ENCODE peak calls at places on chromosomes 12 and 14, in six cellular contexts. One of them, this sample, is unnamed.

GRCh38 chr12:51349026-51349425 is 2.5 kb upstream of the CELA1 start:
- DNase-seq in T-helper 9 cell: no peak
- DNase-seq in T-cell: no peak
- DNase-seq in stimulated activated CD4-positive, alpha-beta T cell treated with anti-CD3 and anti-CD28 coated beads, Interleukin-4, amount 100 ng/mL, for 1 hour: no peak
- DNase-seq in EH: peak
- DNase-seq in activated CD4-positive, alpha-beta T cell treated with anti-CD3 and anti-CD28 coated beads for 24 hours: no peak
- DNase-seq in this sample: no peak

GRCh38 chr14:104284107-104284592 is 145.8 kb downstream of the KIF26A start:
- DNase-seq in T-helper 9 cell: no peak
- DNase-seq in T-cell: no peak
- DNase-seq in stimulated activated CD4-positive, alpha-beta T cell treated with anti-CD3 and anti-CD28 coated beads, Interleukin-4, amount 100 ng/mL, for 1 hour: no peak
- DNase-seq in EH: no peak
- DNase-seq in activated CD4-positive, alpha-beta T cell treated with anti-CD3 and anti-CD28 coated beads for 24 hours: no peak
- DNase-seq in this sample: no peak

GRCh38 chr12:67394600-67394999 is 125.4 kb downstream of the CAND1 start:
- DNase-seq in T-helper 9 cell: no peak
- DNase-seq in T-cell: no peak
- DNase-seq in stimulated activated CD4-positive, alpha-beta T cell treated with anti-CD3 and anti-CD28 coated beads, Interleukin-4, amount 100 ng/mL, for 1 hour: no peak
- DNase-seq in EH: peak
- DNase-seq in activated CD4-positive, alpha-beta T cell treated with anti-CD3 and anti-CD28 coated beads for 24 hours: no peak
- DNase-seq in this sample: no peak

GRCh38 chr12:68746572-68747180 is 700 bp downstream of the SLC35E3 start:
- DNase-seq in T-helper 9 cell: peak
- DNase-seq in T-cell: no peak
- DNase-seq in stimulated activated CD4-positive, alpha-beta T cell treated with anti-CD3 and anti-CD28 coated beads, Interleukin-4, amount 100 ng/mL, for 1 hour: peak
- DNase-seq in EH: peak
- DNase-seq in activated CD4-positive, alpha-beta T cell treated with anti-CD3 and anti-CD28 coated beads for 24 hours: no peak
- DNase-seq in this sample: peak

GRCh38 chr14:99327458-99328250 is 55.7 kb upstream of the BCL11B start:
- DNase-seq in T-helper 9 cell: no peak
- DNase-seq in T-cell: no peak
- DNase-seq in stimulated activated CD4-positive, alpha-beta T cell treated with anti-CD3 and anti-CD28 coated beads, Interleukin-4, amount 100 ng/mL, for 1 hour: no peak
- DNase-seq in EH: peak
- DNase-seq in activated CD4-positive, alpha-beta T cell treated with anti-CD3 and anti-CD28 coated beads for 24 hours: no peak
- DNase-seq in this sample: no peak

GRCh38 chr14:38755036-38755435 is 348.0 kb downstream of the SEC23A start:
- DNase-seq in T-helper 9 cell: no peak
- DNase-seq in T-cell: no peak
- DNase-seq in stimulated activated CD4-positive, alpha-beta T cell treated with anti-CD3 and anti-CD28 coated beads, Interleukin-4, amount 100 ng/mL, for 1 hour: no peak
- DNase-seq in EH: peak
- DNase-seq in activated CD4-positive, alpha-beta T cell treated with anti-CD3 and anti-CD28 coated beads for 24 hours: no peak
- DNase-seq in this sample: no peak

GRCh38 chr14:101466456-101467180 is 94.7 kb upstream of the DIO3 start:
- DNase-seq in T-helper 9 cell: no peak
- DNase-seq in T-cell: no peak
- DNase-seq in stimulated activated CD4-positive, alpha-beta T cell treated with anti-CD3 and anti-CD28 coated beads, Interleukin-4, amount 100 ng/mL, for 1 hour: no peak
- DNase-seq in EH: no peak
- DNase-seq in activated CD4-positive, alpha-beta T cell treated with anti-CD3 and anti-CD28 coated beads for 24 hours: no peak
- DNase-seq in this sample: no peak

GRCh38 chr14:58901826-58902225 is 264.1 kb downstream of the DACT1 start:
- DNase-seq in T-helper 9 cell: no peak
- DNase-seq in T-cell: no peak
- DNase-seq in stimulated activated CD4-positive, alpha-beta T cell treated with anti-CD3 and anti-CD28 coated beads, Interleukin-4, amount 100 ng/mL, for 1 hour: no peak
- DNase-seq in EH: peak
- DNase-seq in activated CD4-positive, alpha-beta T cell treated with anti-CD3 and anti-CD28 coated beads for 24 hours: no peak
- DNase-seq in this sample: no peak

GRCh38 chr12:39464976-39465375 is 22.1 kb upstream of the KIF21A start:
- DNase-seq in T-helper 9 cell: no peak
- DNase-seq in T-cell: no peak
- DNase-seq in stimulated activated CD4-positive, alpha-beta T cell treated with anti-CD3 and anti-CD28 coated beads, Interleukin-4, amount 100 ng/mL, for 1 hour: no peak
- DNase-seq in EH: no peak
- DNase-seq in activated CD4-positive, alpha-beta T cell treated with anti-CD3 and anti-CD28 coated beads for 24 hours: no peak
- DNase-seq in this sample: no peak

GRCh38 chr12:11739980-11740379 is 90.5 kb downstream of the ETV6 start:
- DNase-seq in T-helper 9 cell: no peak
- DNase-seq in T-cell: no peak
- DNase-seq in stimulated activated CD4-positive, alpha-beta T cell treated with anti-CD3 and anti-CD28 coated beads, Interleukin-4, amount 100 ng/mL, for 1 hour: no peak
- DNase-seq in EH: no peak
- DNase-seq in activated CD4-positive, alpha-beta T cell treated with anti-CD3 and anti-CD28 coated beads for 24 hours: no peak
- DNase-seq in this sample: no peak

GRCh38 chr14:92728781-92729364 is 19.6 kb downstream of the LGMN start:
- DNase-seq in T-helper 9 cell: no peak
- DNase-seq in T-cell: no peak
- DNase-seq in stimulated activated CD4-positive, alpha-beta T cell treated with anti-CD3 and anti-CD28 coated beads, Interleukin-4, amount 100 ng/mL, for 1 hour: peak
- DNase-seq in EH: no peak
- DNase-seq in activated CD4-positive, alpha-beta T cell treated with anti-CD3 and anti-CD28 coated beads for 24 hours: no peak
- DNase-seq in this sample: no peak

GRCh38 chr14:36604757-36605505 is 22.5 kb upstream of the NKX2-8 start:
- DNase-seq in T-helper 9 cell: no peak
- DNase-seq in T-cell: no peak
- DNase-seq in stimulated activated CD4-positive, alpha-beta T cell treated with anti-CD3 and anti-CD28 coated beads, Interleukin-4, amount 100 ng/mL, for 1 hour: no peak
- DNase-seq in EH: peak
- DNase-seq in activated CD4-positive, alpha-beta T cell treated with anti-CD3 and anti-CD28 coated beads for 24 hours: peak
- DNase-seq in this sample: no peak

GRCh38 chr12:44960856-44961255 is 84.7 kb upstream of the NELL2 start:
- DNase-seq in T-helper 9 cell: no peak
- DNase-seq in T-cell: no peak
- DNase-seq in stimulated activated CD4-positive, alpha-beta T cell treated with anti-CD3 and anti-CD28 coated beads, Interleukin-4, amount 100 ng/mL, for 1 hour: no peak
- DNase-seq in EH: no peak
- DNase-seq in activated CD4-positive, alpha-beta T cell treated with anti-CD3 and anti-CD28 coated beads for 24 hours: no peak
- DNase-seq in this sample: no peak

GRCh38 chr14:100281286-100282082 is 24.8 kb downstream of the SLC25A29 start:
- DNase-seq in T-helper 9 cell: no peak
- DNase-seq in T-cell: no peak
- DNase-seq in stimulated activated CD4-positive, alpha-beta T cell treated with anti-CD3 and anti-CD28 coated beads, Interleukin-4, amount 100 ng/mL, for 1 hour: no peak
- DNase-seq in EH: no peak
- DNase-seq in activated CD4-positive, alpha-beta T cell treated with anti-CD3 and anti-CD28 coated beads for 24 hours: no peak
- DNase-seq in this sample: no peak

GRCh38 chr12:27936196-27936595 is 36.3 kb downstream of the PTHLH start:
- DNase-seq in T-helper 9 cell: no peak
- DNase-seq in T-cell: no peak
- DNase-seq in stimulated activated CD4-positive, alpha-beta T cell treated with anti-CD3 and anti-CD28 coated beads, Interleukin-4, amount 100 ng/mL, for 1 hour: no peak
- DNase-seq in EH: no peak
- DNase-seq in activated CD4-positive, alpha-beta T cell treated with anti-CD3 and anti-CD28 coated beads for 24 hours: no peak
- DNase-seq in this sample: no peak

GRCh38 chr12:7709969-7710368 is 1.3 kb upstream of the DPPA3 start:
- DNase-seq in T-helper 9 cell: no peak
- DNase-seq in T-cell: no peak
- DNase-seq in stimulated activated CD4-positive, alpha-beta T cell treated with anti-CD3 and anti-CD28 coated beads, Interleukin-4, amount 100 ng/mL, for 1 hour: no peak
- DNase-seq in EH: no peak
- DNase-seq in activated CD4-positive, alpha-beta T cell treated with anti-CD3 and anti-CD28 coated beads for 24 hours: no peak
- DNase-seq in this sample: no peak

GRCh38 chr12:52517888-52518287 is 2.3 kb downstream of the KRT5 start:
- DNase-seq in T-helper 9 cell: no peak
- DNase-seq in T-cell: no peak
- DNase-seq in stimulated activated CD4-positive, alpha-beta T cell treated with anti-CD3 and anti-CD28 coated beads, Interleukin-4, amount 100 ng/mL, for 1 hour: no peak
- DNase-seq in EH: no peak
- DNase-seq in activated CD4-positive, alpha-beta T cell treated with anti-CD3 and anti-CD28 coated beads for 24 hours: no peak
- DNase-seq in this sample: no peak

GRCh38 chr12:99911076-99911475 is 73.7 kb downstream of the ANKS1B start:
- DNase-seq in T-helper 9 cell: no peak
- DNase-seq in T-cell: no peak
- DNase-seq in stimulated activated CD4-positive, alpha-beta T cell treated with anti-CD3 and anti-CD28 coated beads, Interleukin-4, amount 100 ng/mL, for 1 hour: no peak
- DNase-seq in EH: peak
- DNase-seq in activated CD4-positive, alpha-beta T cell treated with anti-CD3 and anti-CD28 coated beads for 24 hours: no peak
- DNase-seq in this sample: no peak

GRCh38 chr14:69268223-69268622 is 8.3 kb downstream of the GALNT16 start:
- DNase-seq in T-helper 9 cell: no peak
- DNase-seq in T-cell: no peak
- DNase-seq in stimulated activated CD4-positive, alpha-beta T cell treated with anti-CD3 and anti-CD28 coated beads, Interleukin-4, amount 100 ng/mL, for 1 hour: no peak
- DNase-seq in EH: peak
- DNase-seq in activated CD4-positive, alpha-beta T cell treated with anti-CD3 and anti-CD28 coated beads for 24 hours: no peak
- DNase-seq in this sample: no peak

GRCh38 chr12:50101663-50102062 is 2.1 kb upstream of the GPD1 start:
- DNase-seq in T-helper 9 cell: no peak
- DNase-seq in T-cell: no peak
- DNase-seq in stimulated activated CD4-positive, alpha-beta T cell treated with anti-CD3 and anti-CD28 coated beads, Interleukin-4, amount 100 ng/mL, for 1 hour: no peak
- DNase-seq in EH: peak
- DNase-seq in activated CD4-positive, alpha-beta T cell treated with anti-CD3 and anti-CD28 coated beads for 24 hours: no peak
- DNase-seq in this sample: no peak

GRCh38 chr14:23182372-23183014 is 967 bp downstream of the SLC7A8 start:
- DNase-seq in T-helper 9 cell: peak
- DNase-seq in T-cell: peak
- DNase-seq in stimulated activated CD4-positive, alpha-beta T cell treated with anti-CD3 and anti-CD28 coated beads, Interleukin-4, amount 100 ng/mL, for 1 hour: peak
- DNase-seq in EH: no peak
- DNase-seq in activated CD4-positive, alpha-beta T cell treated with anti-CD3 and anti-CD28 coated beads for 24 hours: no peak
- DNase-seq in this sample: peak

GRCh38 chr12:123063535-123063934 is 83.1 kb downstream of the ARL6IP4 start:
- DNase-seq in T-helper 9 cell: no peak
- DNase-seq in T-cell: no peak
- DNase-seq in stimulated activated CD4-positive, alpha-beta T cell treated with anti-CD3 and anti-CD28 coated beads, Interleukin-4, amount 100 ng/mL, for 1 hour: no peak
- DNase-seq in EH: no peak
- DNase-seq in activated CD4-positive, alpha-beta T cell treated with anti-CD3 and anti-CD28 coated beads for 24 hours: no peak
- DNase-seq in this sample: no peak

GRCh38 chr12:60935981-60936761 is 1324.0 kb upstream of the USP15 start:
- DNase-seq in T-helper 9 cell: no peak
- DNase-seq in T-cell: no peak
- DNase-seq in stimulated activated CD4-positive, alpha-beta T cell treated with anti-CD3 and anti-CD28 coated beads, Interleukin-4, amount 100 ng/mL, for 1 hour: no peak
- DNase-seq in EH: no peak
- DNase-seq in activated CD4-positive, alpha-beta T cell treated with anti-CD3 and anti-CD28 coated beads for 24 hours: no peak
- DNase-seq in this sample: no peak

GRCh38 chr12:95836630-95837239 is 22.0 kb upstream of the SNRPF start:
- DNase-seq in T-helper 9 cell: no peak
- DNase-seq in T-cell: no peak
- DNase-seq in stimulated activated CD4-positive, alpha-beta T cell treated with anti-CD3 and anti-CD28 coated beads, Interleukin-4, amount 100 ng/mL, for 1 hour: no peak
- DNase-seq in EH: peak
- DNase-seq in activated CD4-positive, alpha-beta T cell treated with anti-CD3 and anti-CD28 coated beads for 24 hours: no peak
- DNase-seq in this sample: no peak

GRCh38 chr14:55339770-55340169 is 68.5 kb downstream of the FBXO34 start:
- DNase-seq in T-helper 9 cell: no peak
- DNase-seq in T-cell: no peak
- DNase-seq in stimulated activated CD4-positive, alpha-beta T cell treated with anti-CD3 and anti-CD28 coated beads, Interleukin-4, amount 100 ng/mL, for 1 hour: no peak
- DNase-seq in EH: no peak
- DNase-seq in activated CD4-positive, alpha-beta T cell treated with anti-CD3 and anti-CD28 coated beads for 24 hours: peak
- DNase-seq in this sample: no peak

This sample was measured in CD8-positive, alpha-beta memory T cell.